ENCODE peak calls at places on chromosomes 13 and 19, in four cellular contexts. T is pancreas, N is mesenchymal stem cell, Q is BE2C. K is an unnamed sample. For H3K27me3, the result is how much of the 10 kb centered on the place peaks cover.

GRCh38 chr19:8476524-8476923 is 25.9 kb downstream of the PRAM1 start:
- DNase-seq in Q (no peak), N (no peak), T (no peak), K (no peak)

GRCh38 chr13:27562457-27562856 is 57.9 kb downstream of the LNX2 start:
- DNase-seq in N (no peak), T (no peak), Q (no peak), K (no peak)

GRCh38 chr19:2719910-2720776 is 1.0 kb downstream of the DIRAS1 start:
- DNase-seq in N (peak), Q (no peak), T (peak), K (peak)

GRCh38 chr19:38949580-38950367 is 19.0 kb downstream of the MRPS12 start:
- DNase-seq in Q (peak), N (peak), T (peak), K (peak)

GRCh38 chr13:101749584-101749983 is 297.1 kb downstream of the ITGBL1 start:
- DNase-seq in N (no peak), Q (no peak), T (no peak), K (no peak)

GRCh38 chr13:67416047-67416925 is 186.2 kb upstream of the PCDH9 start:
- DNase-seq in N (peak), T (peak), Q (peak), K (peak)

GRCh38 chr13:93775507-93776108 is 549.0 kb downstream of the GPC6 start:
- DNase-seq in N (peak), Q (no peak), T (no peak), K (peak)

GRCh38 chr19:8392017-8392591 is 1.9 kb downstream of the RAB11B start:
- DNase-seq in T (no peak), N (peak), Q (no peak), K (no peak)

GRCh38 chr13:108425056-108425455 is 155.5 kb downstream of the TNFSF13B start:
- DNase-seq in Q (no peak), T (no peak), N (no peak), K (peak)

GRCh38 chr13:109933476-109933875 is 147.1 kb upstream of the IRS2 start:
- DNase-seq in N (no peak), T (no peak), Q (no peak), K (no peak)

GRCh38 chr13:53405616-53406015 is 377.0 kb downstream of the OLFM4 start:
- DNase-seq in N (no peak), Q (no peak), T (no peak), K (no peak)

GRCh38 chr19:18281082-18282020 is at the start of gene JUND:
- DNase-seq in N (peak), Q (peak), T (peak), K (peak)

GRCh38 chr13:104571161-104571889 is 1505.1 kb upstream of the SLC10A2 start:
- DNase-seq in N (peak), Q (peak), T (no peak), K (peak)

GRCh38 chr13:111046590-111047141 is 68.4 kb upstream of the ARHGEF7 start:
- DNase-seq in Q (no peak), T (no peak), N (peak), K (peak)

GRCh38 chr19:10516671-10517286 is 468 bp downstream of the S1PR5 start:
- DNase-seq in Q (no peak), T (no peak), N (peak), K (peak)

GRCh38 chr13:97226788-97227627 is 4.9 kb downstream of the MBNL2 start:
- DNase-seq in T (no peak), N (peak), Q (no peak), K (no peak)

GRCh38 chr13:32530841-32531253 is 7.7 kb downstream of the N4BP2L2 start:
- DNase-seq in N (peak), Q (no peak), T (no peak), K (peak)

GRCh38 chr19:959935-960502 is 24.1 kb upstream of the WDR18 start:
- DNase-seq in T (no peak), Q (no peak), N (no peak), K (no peak)

GRCh38 chr13:41457589-41458186 is 338 bp downstream of the RGCC start:
- DNase-seq in T (peak), Q (no peak), N (no peak), K (peak)

GRCh38 chr13:38804536-38804935 is 117.7 kb downstream of the FREM2 start:
- DNase-seq in N (no peak), Q (no peak), T (no peak), K (no peak)

GRCh38 chr13:36981156-36981743 is 17.9 kb downstream of the ALG5 start:
- DNase-seq in Q (no peak), N (peak), T (no peak), K (peak)

GRCh38 chr13:102707465-102707864 is 12.6 kb upstream of the METTL21C start:
- DNase-seq in Q (no peak), N (peak), T (no peak), K (peak)

GRCh38 chr19:45569619-45570421 is 14.8 kb downstream of the OPA3 start:
- DNase-seq in Q (peak), T (peak), N (no peak), K (peak)

GRCh38 chr19:5612891-5613290 is 9.7 kb downstream of the SAFB2 start:
- DNase-seq in Q (no peak), T (no peak), N (no peak), K (no peak)

GRCh38 chr19:19113040-19113541 is 25.2 kb downstream of the TMEM161A start:
- DNase-seq in T (no peak), N (peak), Q (peak), K (peak)

GRCh38 chr13:109272595-109273325 is 513.6 kb downstream of the IRS2 start:
- DNase-seq in Q (no peak), N (peak), T (no peak), K (no peak)

GRCh38 chr13:93476175-93476574 is 249.6 kb downstream of the GPC6 start:
- DNase-seq in T (no peak), N (peak), Q (no peak), K (peak)

GRCh38 chr13:106496072-106496997 is 39.1 kb downstream of the EFNB2 start:
- DNase-seq in N (no peak), T (no peak), Q (no peak), K (no peak)

GRCh38 chr13:21997726-21998125 is 326.9 kb downstream of the FGF9 start:
- DNase-seq in T (no peak), Q (no peak), N (no peak), K (no peak)

GRCh38 chr13:75312884-75313520 is 169.0 kb downstream of the TBC1D4 start:
- DNase-seq in N (no peak), T (no peak), Q (no peak), K (no peak)

GRCh38 chr19:45107621-45108170 is 14.7 kb downstream of the PPP1R37 start:
- DNase-seq in Q (no peak), T (no peak), N (no peak), K (no peak)

GRCh38 chr19:15187026-15188007 is 13.5 kb downstream of the NOTCH3 start:
- DNase-seq in Q (peak), N (no peak), T (no peak), K (no peak)

GRCh38 chr13:86201477-86201876 is 402.3 kb upstream of the SLITRK6 start:
- DNase-seq in Q (no peak), T (no peak), N (no peak), K (no peak)

GRCh38 chr19:16373989-16374388 is 49.4 kb downstream of the KLF2 start:
- DNase-seq in N (no peak), Q (no peak), T (peak), K (no peak)

GRCh38 chr13:51797664-51798488 is 6.1 kb downstream of the DHRS12 start:
- DNase-seq in T (no peak), N (peak), Q (peak), K (peak)

DNA sequence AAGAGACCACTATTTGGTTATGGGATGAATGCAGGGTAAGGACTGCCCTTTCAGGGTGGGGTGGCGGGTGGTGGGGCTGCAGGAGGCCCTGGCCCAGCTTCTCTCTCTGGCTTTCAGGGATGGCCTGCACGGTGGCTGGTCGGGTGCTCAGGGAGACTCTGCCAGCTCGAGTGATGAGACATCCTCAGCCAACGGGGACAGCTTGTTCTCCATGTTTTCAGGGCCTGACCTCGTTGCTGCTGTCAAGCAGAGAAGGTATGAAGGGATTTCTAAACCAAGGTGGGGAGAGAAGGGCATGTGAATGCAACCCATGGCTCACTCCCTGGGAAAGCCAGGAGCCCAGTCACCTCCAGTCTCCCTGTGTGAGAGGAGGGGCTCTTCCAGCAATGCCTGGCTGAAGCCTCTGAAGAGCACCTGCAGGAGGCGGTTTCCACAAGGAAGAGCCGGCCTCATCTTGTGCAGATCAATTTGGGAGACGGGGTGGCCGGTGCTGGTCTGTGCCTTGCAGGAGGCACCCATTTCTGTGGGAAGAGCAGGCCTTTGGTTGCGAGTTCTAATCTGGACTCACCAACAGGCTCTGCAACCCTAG is 16.0 kb upstream of the GPI start:
- DNase-seq in T (no peak), Q (no peak), N (no peak), K (no peak)
- H3K27me3 ChIP-seq in T (under half), Q (under half), N (under half), K (under half)

GRCh38 chr13:112983042-112983305 is 14.0 kb downstream of the MCF2L start:
- DNase-seq in N (no peak), T (no peak), Q (no peak), K (no peak)

GRCh38 chr13:112984954-112985802 is 16.2 kb downstream of the MCF2L start:
- DNase-seq in Q (no peak), T (no peak), N (no peak), K (no peak)

GRCh38 chr13:112983428-112984196 is 14.6 kb downstream of the MCF2L start:
- DNase-seq in N (no peak), Q (peak), T (no peak), K (no peak)

GRCh38 chr13:112985803-112986408 is 16.9 kb downstream of the MCF2L start:
- DNase-seq in N (no peak), Q (no peak), T (no peak), K (no peak)

DNA sequence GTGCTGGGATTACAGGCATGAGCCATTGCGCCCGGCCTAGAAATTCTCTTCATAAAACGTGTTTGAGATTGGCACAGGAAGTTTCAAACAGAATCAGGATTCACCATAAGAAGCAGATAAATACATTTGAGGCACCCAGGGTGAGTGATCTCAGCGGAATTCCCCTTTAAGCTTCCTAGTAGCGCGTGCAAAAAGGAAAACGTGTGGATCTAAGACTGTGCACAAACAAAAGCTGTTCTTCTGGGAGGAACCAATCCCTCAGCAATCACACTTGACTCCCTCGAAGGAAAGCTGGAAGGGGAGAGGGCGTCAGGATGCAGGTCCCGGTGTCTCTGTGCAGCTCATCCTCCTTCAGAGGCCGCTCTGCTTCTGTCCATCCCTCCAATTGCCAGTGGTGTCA is 15.5 kb downstream of the MCF2L start:
- DNase-seq in Q (no peak), T (no peak), N (no peak), K (no peak)
- H3K27me3 ChIP-seq in Q (under half), T (under half), N (under half), K (half or more)

GRCh38 chr19:47143322-47144073 is 12.9 kb downstream of the SAE1 start:
- DNase-seq in Q (no peak), N (no peak), T (no peak), K (no peak)
- H3K27me3 ChIP-seq in Q (under half), N (under half), T (under half), K (under half)

GRCh38 chr13:112114391-112114790 is 47.4 kb downstream of the SOX1 start:
- DNase-seq in Q (no peak), N (no peak), T (no peak), K (no peak)
- H3K27me3 ChIP-seq in Q (half or more), N (under half), T (under half), K (under half)

DNA sequence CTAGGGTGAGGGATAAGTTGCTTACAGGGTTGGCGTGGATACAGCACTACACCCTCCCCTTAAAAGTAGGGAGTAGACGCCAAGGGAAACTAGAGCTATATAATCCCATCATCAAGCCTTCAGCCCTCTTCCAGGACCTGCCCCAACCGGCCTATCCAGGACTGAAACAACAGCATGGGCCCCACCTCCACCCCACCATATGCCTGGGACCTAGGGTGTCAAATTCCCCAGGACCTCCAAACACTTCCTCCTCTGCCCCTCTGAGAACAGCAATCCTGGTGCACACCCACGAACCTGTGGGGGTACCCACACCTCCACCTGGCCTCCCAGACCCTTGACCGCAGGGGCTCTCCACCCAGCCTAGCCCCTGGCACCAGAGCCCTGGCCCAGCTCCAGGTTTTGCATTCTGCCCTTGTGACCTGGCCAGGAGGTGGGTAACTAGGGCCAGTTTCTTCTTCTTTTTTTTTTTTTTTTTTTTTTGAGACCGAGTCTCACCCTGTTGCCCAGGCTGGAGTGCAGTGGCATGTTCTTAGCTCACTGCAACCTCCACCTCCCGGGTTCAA is 1.4 kb upstream of the CYP2F1 start:
- DNase-seq in N (no peak), T (peak), Q (no peak), K (no peak)
- H3K27me3 ChIP-seq in N (under half), T (under half), Q (under half), K (under half)

GRCh38 chr13:112174476-112175110 is 107.6 kb downstream of the SOX1 start:
- DNase-seq in T (no peak), N (no peak), Q (no peak), K (no peak)
- H3K27me3 ChIP-seq in T (under half), N (under half), Q (half or more), K (under half)

DNA sequence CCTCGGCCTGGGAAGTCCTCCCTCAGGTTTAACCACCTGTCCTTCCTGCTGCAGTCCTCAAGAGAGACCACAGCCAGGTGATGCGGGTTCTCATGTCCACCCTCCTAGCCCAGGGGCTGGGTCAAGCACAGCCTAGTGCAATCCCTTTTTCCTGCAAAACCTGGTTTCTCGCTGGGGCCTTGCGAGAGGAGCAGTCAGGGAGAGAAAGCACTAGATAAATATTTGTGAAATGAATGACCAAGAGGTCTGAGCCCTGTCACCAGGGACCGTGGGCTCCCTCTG is 2.3 kb downstream of the SLC8A2 start:
- DNase-seq in T (no peak), Q (no peak), N (no peak), K (no peak)
- H3K27me3 ChIP-seq in T (under half), Q (under half), N (half or more), K (half or more)

GRCh38 chr13:29428992-29429315 is 166.5 kb downstream of the SLC7A1 start:
- DNase-seq in Q (no peak), T (no peak), N (no peak), K (no peak)
- H3K27me3 ChIP-seq in Q (under half), T (under half), N (under half), K (under half)

DNA sequence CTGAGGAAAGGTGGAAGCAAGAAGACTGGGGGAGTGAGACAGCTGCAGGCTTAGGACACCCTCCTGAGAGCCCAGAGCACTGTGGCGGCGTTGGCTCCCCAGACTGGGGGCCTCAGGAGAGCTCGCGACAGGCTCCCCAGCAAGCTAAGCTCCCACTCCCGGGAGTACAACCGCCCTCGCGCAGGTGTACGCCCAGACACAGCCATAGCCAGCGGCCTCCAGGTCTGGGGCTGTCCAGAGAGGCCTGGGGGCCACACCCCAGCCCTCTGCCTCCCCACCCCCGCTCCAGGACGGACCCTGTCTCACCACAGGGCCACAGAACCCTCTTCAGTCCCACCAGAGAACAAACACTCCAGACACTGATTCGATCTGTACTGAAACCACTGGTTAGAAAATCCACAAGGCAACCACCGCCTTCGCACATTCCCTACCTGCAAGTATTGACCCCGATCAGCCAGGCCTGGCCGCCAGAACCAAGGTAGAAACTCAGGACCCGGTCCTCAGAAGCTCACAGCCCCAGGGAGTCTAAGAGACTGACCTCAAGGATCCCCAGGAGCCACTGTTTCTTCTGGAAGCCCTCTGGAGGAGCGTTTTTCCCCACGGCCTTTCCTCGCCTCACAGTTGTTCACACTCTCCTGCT is 16.3 kb downstream of the ZIC5 start:
- DNase-seq in N (no peak), Q (no peak), T (no peak), K (no peak)
- H3K27me3 ChIP-seq in N (under half), Q (half or more), T (under half), K (half or more)

DNA sequence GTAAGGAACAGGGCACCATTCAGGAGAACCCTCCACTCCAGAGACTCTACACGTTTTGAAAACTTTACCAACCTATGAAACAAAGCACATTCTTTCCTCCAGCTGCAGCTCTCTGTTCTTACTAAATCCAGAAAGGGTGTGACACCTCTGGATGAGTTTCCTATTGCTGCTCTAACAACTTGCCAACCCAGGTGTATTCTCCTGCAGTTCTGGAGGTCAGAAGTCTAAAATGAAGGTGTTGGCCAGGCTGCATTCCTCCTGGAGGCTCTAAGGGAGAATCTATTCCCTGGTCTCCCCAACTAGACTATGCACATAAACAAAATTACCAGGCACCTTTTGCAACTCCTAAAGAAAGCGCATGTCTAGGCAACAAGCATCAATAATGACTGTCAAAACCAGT is 128.8 kb downstream of the NUFIP1 start:
- DNase-seq in N (no peak), T (no peak), Q (no peak), K (no peak)
- H3K27me3 ChIP-seq in N (under half), T (under half), Q (under half), K (under half)

K was measured in adipocyte.